ENCODE peak calls at places on chromosomes 11 and 22, in ten cellular contexts. P is K562, S is A549, N is stomach, K is ovary, A is suprapubic skin, C is tibial nerve, Q is sigmoid colon, R is esophagus muscularis mucosa, W is GM12878. I is an unnamed sample.

GRCh38 chr11:95918056-95918455 is 5.9 kb downstream of the MTMR2 start:
- DNase-seq in N (no peak), A (no peak), W (no peak), S (no peak), P (no peak), R (no peak), K (no peak), C (no peak), Q (no peak), I (no peak)

GRCh38 chr11:120686516-120686915 is 175.0 kb downstream of the GRIK4 start:
- DNase-seq in P (no peak), W (no peak), S (no peak), K (no peak), R (no peak), Q (no peak), C (no peak), A (no peak), N (no peak), I (no peak)

GRCh38 chr22:29136715-29137700 is 64.2 kb downstream of the KREMEN1 start:
- DNase-seq in S (no peak), A (no peak), C (no peak), Q (no peak), N (no peak), R (no peak), P (no peak), W (no peak), K (no peak), I (no peak)

GRCh38 chr11:32434387-32435151 is 770 bp downstream of the WT1 start:
- DNase-seq in W (no peak), N (no peak), S (peak; percentile 73), A (no peak), Q (no peak), P (peak; percentile 73), C (no peak), K (peak; percentile 68), R (no peak), I (no peak)

GRCh38 chr11:77882396-77882795 is 61.5 kb downstream of the AAMDC start:
- DNase-seq in P (no peak), K (no peak), W (no peak), Q (no peak), R (no peak), S (no peak), A (no peak), C (no peak), N (no peak), I (no peak)

GRCh38 chr11:128093689-128094088 is 493.7 kb downstream of the ETS1 start:
- DNase-seq in K (no peak), R (no peak), C (no peak), Q (no peak), N (no peak), W (no peak), P (no peak), A (no peak), S (no peak), I (no peak)

GRCh38 chr22:27152033-27152432 is 494.6 kb downstream of the MIAT start:
- DNase-seq in R (no peak), Q (no peak), N (no peak), P (no peak), S (no peak), W (no peak), C (no peak), K (no peak), A (no peak), I (no peak)

GRCh38 chr11:69280451-69280850 is 13.5 kb upstream of the MYEOV start:
- DNase-seq in N (no peak), K (no peak), R (no peak), A (no peak), C (no peak), Q (no peak), S (peak; percentile 36), P (no peak), W (no peak), I (no peak)

GRCh38 chr11:100273066-100273815 is 413.8 kb upstream of the ARHGAP42 start:
- DNase-seq in S (no peak), Q (no peak), R (no peak), N (no peak), C (no peak), W (no peak), P (no peak), K (no peak), A (no peak), I (no peak)

GRCh38 chr22:39631857-39632256 is 61.3 kb downstream of the CACNA1I start:
- DNase-seq in Q (no peak), A (no peak), P (no peak), K (no peak), C (no peak), R (no peak), N (no peak), W (no peak), S (no peak), I (no peak)

GRCh38 chr11:6260207-6260726 is 629 bp downstream of the CCKBR start:
- DNase-seq in N (no peak), A (no peak), R (no peak), C (no peak), Q (no peak), K (no peak), P (no peak), S (no peak), W (no peak), I (no peak)

GRCh38 chr11:44949160-44950035 is 1.3 kb downstream of the TP53I11 start:
- DNase-seq in A (no peak), C (no peak), S (peak; percentile 68), R (no peak), N (no peak), W (no peak), Q (no peak), K (no peak), P (peak; percentile 48), I (peak; percentile 68)

GRCh38 chr11:61792310-61793083 is at the start of the genes FEN1 and TMEM258:
- DNase-seq in P (peak; percentile 90), A (peak; percentile 95), R (peak; percentile 98), S (peak; percentile 95), W (peak; percentile 76), N (peak; percentile 89), K (peak; percentile 85), Q (peak; percentile 94), C (peak; percentile 89), I (peak; percentile 88)
- TF ChIP-seq CTCF in P (no peak), A (no peak), R (no peak), S (no peak), W (no peak), N (no peak), K (peak; percentile 56), Q (peak; percentile 4), C (peak; percentile 62), I (peak; percentile 10)

GRCh38 chr22:41946360-41947180 is at the start of gene CENPM:
- DNase-seq in N (peak; percentile 92), C (peak; percentile 86), K (peak; percentile 85), S (peak; percentile 95), Q (peak; percentile 94), A (peak; percentile 94), W (peak; percentile 80), P (peak; percentile 85), R (peak; percentile 98), I (peak; percentile 93)
- TF ChIP-seq POLR2A in N (no peak), C (no peak), K (no peak), S (peak; percentile 26), Q (no peak), A (no peak), W (peak; percentile 83), P (peak; percentile 78), R (no peak), I (no peak)

DNA sequence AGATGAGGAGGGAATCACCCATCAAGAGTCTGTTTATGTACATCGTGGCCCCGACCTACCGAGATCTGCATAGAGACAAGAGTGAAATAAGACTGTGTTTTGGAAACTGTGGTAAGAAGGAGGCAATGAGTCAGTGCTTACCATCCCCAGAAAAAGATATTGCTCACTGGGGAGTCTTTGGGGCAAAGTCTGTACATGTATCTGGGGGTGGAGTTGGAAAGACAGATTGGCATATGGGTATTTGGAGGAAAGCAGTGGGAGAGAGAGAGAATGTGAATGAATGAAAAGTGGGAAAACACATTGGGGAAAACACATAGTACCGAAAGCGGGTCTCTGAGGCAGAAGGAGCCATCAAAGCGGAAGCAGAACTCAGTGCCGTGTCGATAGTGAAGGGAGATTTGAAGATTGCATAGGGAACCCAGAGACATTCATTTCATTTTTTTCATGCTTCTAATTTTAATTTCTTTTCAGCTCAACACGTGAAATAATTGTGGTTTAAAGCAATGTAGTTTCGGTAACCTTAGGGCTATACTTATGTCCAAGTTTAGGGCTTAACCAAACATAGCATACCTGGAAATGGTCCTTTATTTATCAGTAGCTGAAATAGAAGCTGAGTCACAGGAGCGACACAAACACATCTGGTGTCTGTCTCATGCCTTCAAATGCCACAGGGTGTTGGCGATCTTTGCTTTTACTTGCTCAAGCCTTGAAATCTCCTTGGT is 98.6 kb upstream of the CD44 start:
- DNase-seq in P (no peak), S (peak; percentile 57), C (no peak), Q (no peak), N (no peak), W (peak; percentile 84), R (no peak), K (no peak), A (no peak), I (no peak)
- TF ChIP-seq EP300 in P (peak; percentile 45), S (no peak), C (no peak), Q (no peak), N (no peak), W (peak; percentile 63), R (no peak), K (no peak), A (no peak), I (no peak)

GRCh38 chr11:24453129-24453723 is 43.6 kb upstream of the LUZP2 start:
- DNase-seq in K (no peak), W (no peak), P (no peak), C (no peak), R (no peak), N (no peak), S (no peak), Q (no peak), A (no peak), I (no peak)
- TF ChIP-seq CTCF in K (no peak), W (no peak), P (no peak), C (no peak), R (no peak), N (no peak), S (no peak), Q (no peak), A (no peak), I (no peak)

DNA sequence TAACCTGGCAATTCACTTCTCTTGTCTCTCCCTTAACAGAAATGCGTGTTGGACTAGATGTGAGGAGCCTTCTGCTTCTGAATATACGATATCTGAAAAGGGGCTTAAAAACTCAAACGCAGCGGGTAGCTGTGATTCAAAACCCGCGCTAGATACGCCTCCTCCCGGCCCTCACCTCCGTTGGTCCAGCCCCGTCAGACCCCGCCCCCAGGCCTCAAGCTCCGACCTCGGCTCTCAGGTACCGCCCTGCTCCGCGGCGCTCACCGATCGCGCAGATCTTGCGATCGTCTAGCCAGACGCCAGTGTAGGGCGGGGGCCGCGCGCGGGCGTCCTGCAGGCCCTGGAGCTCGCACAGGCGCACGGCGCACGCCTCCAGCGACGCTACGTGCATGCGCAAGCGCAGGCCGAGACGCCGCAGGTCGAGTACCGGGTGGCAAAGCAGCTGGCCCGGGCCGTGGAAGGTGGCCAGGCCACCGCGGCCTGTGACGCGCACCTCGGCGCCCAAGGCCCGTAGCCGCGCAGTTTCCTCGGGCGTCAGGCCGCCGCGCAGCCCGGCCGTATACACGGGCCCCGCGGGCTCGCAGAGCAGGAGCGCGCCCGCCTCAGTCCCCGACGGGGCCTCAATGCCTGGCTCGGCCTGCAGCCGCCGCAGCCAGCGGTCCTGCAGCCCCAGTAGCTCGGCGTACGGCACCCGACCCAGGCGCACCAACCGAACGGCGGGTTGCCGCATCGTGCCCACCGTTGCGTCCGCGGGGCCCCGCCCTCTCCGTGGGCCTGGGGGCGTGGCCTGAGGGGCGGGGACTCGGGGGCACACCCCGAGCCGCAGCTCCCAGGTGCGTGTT is at the start of gene LIPT2:
- DNase-seq in N (peak; percentile 98), Q (peak; percentile 98), C (peak; percentile 88), W (peak; percentile 90), P (peak; percentile 92), S (peak; percentile 99), K (peak; percentile 96), A (peak; percentile 97), R (peak; percentile 99), I (peak; percentile 98)
- TF ChIP-seq POLR2A in N (peak; percentile 53), Q (peak; percentile 50), C (peak; percentile 62), W (peak; percentile 94), P (peak; percentile 82), S (peak; percentile 78), K (peak; percentile 58), A (peak; percentile 67), R (peak; percentile 37), I (peak; percentile 87)

I was measured in transverse colon.